ENCODE peak calls at places on chromosomes 5 and 9, in six cellular contexts. E, T, Y, W, N and U are unnamed samples.

GRCh38 chr5:148558892-148559291 is 95.4 kb downstream of the HTR4 start:
- DNase-seq in Y (no peak), N (no peak), E (no peak), W (no peak), T (no peak), U (no peak)

GRCh38 chr5:154370119-154370518 is 75.7 kb upstream of the SAP30L start:
- DNase-seq in N (no peak), W (no peak), T (no peak), E (no peak), Y (no peak), U (no peak)

GRCh38 chr9:31243386-31243785 is 1141.1 kb upstream of the ACO1 start:
- DNase-seq in N (no peak), T (no peak), Y (no peak), W (no peak), E (no peak), U (no peak)

GRCh38 chr5:160556886-160557285 is 135.2 kb downstream of the PTTG1 start:
- DNase-seq in W (no peak), N (no peak), Y (no peak), E (no peak), T (no peak), U (no peak)

GRCh38 chr5:73292816-73293459 is 119.9 kb downstream of the TMEM174 start:
- DNase-seq in E (no peak), W (no peak), T (no peak), Y (no peak), N (no peak), U (no peak)

GRCh38 chr5:6490246-6490645 is 41.6 kb downstream of the UBE2QL1 start:
- DNase-seq in Y (no peak), T (no peak), N (no peak), W (no peak), E (no peak), U (no peak)

GRCh38 chr5:73448451-73449136 is at the start of gene FOXD1:
- DNase-seq in W (peak; percentile 81), E (no peak), T (peak; percentile 74), N (peak; percentile 23), Y (no peak), U (no peak)

GRCh38 chr5:66518753-66519152 is 77.4 kb upstream of the MAST4 start:
- DNase-seq in E (no peak), W (no peak), N (no peak), Y (no peak), T (no peak), U (no peak)